ENCODE peak calls at places on chromosomes 5 and 9, in four cellular contexts. One of them, this sample, is unnamed.

GRCh38 chr5:75007537-75007847 is 44.9 kb downstream of the GCNT4 start:
- DNase-seq in H1: no peak
- DNase-seq in K562: no peak
- DNase-seq in GM12878: no peak
- DNase-seq in this sample: no peak

GRCh38 chr9:69180670-69181069 is 6.6 kb downstream of the TJP2 start:
- DNase-seq in GM12878: no peak
- DNase-seq in H1: no peak
- DNase-seq in K562: peak; percentile 85
- DNase-seq in this sample: peak; percentile 93

GRCh38 chr9:138114501-138115245 is 237.1 kb downstream of the CACNA1B start:
- DNase-seq in GM12878: no peak
- DNase-seq in H1: no peak
- DNase-seq in K562: no peak
- DNase-seq in this sample: no peak

GRCh38 chr9:123131258-123131657 is 97.8 kb downstream of the GPR21 start:
- DNase-seq in H1: no peak
- DNase-seq in K562: no peak
- DNase-seq in GM12878: no peak
- DNase-seq in this sample: peak; percentile 53

GRCh38 chr5:127684722-127685467 is 18.3 kb upstream of the CCDC192 start:
- DNase-seq in GM12878: no peak
- DNase-seq in H1: no peak
- DNase-seq in K562: no peak
- DNase-seq in this sample: no peak

GRCh38 chr9:135602789-135603481 is 36.4 kb downstream of the GLT6D1 start:
- DNase-seq in K562: peak; percentile 73
- DNase-seq in GM12878: no peak
- DNase-seq in H1: peak; percentile 86
- DNase-seq in this sample: no peak

GRCh38 chr5:2382776-2383677 is 368.4 kb downstream of the IRX2 start:
- DNase-seq in K562: no peak
- DNase-seq in GM12878: no peak
- DNase-seq in H1: no peak
- DNase-seq in this sample: no peak

GRCh38 chr5:141850786-141851185 is 27.4 kb downstream of the PCDH1 start:
- DNase-seq in K562: peak; percentile 59
- DNase-seq in H1: peak; percentile 66
- DNase-seq in GM12878: no peak
- DNase-seq in this sample: no peak

GRCh38 chr5:174096619-174097018 is 51.1 kb downstream of the NSG2 start:
- DNase-seq in H1: no peak
- DNase-seq in GM12878: no peak
- DNase-seq in K562: no peak
- DNase-seq in this sample: no peak

GRCh38 chr5:151060742-151061141 is 20.1 kb downstream of the TNIP1 start:
- DNase-seq in GM12878: no peak
- DNase-seq in K562: no peak
- DNase-seq in H1: no peak
- DNase-seq in this sample: no peak

GRCh38 chr5:140246378-140247122 is 56.4 kb downstream of the PFDN1 start:
- DNase-seq in K562: no peak
- DNase-seq in H1: no peak
- DNase-seq in GM12878: no peak
- DNase-seq in this sample: no peak

GRCh38 chr5:151070449-151070848 is 10.4 kb downstream of the TNIP1 start:
- DNase-seq in H1: no peak
- DNase-seq in GM12878: no peak
- DNase-seq in K562: no peak
- DNase-seq in this sample: no peak

GRCh38 chr5:146564036-146564762 is 48.2 kb upstream of the GPR151 start:
- DNase-seq in GM12878: no peak
- DNase-seq in K562: no peak
- DNase-seq in H1: no peak
- DNase-seq in this sample: no peak

GRCh38 chr9:120941046-120941770 is 14.6 kb upstream of the TRAF1 start:
- DNase-seq in GM12878: no peak
- DNase-seq in K562: no peak
- DNase-seq in H1: no peak
- DNase-seq in this sample: no peak

GRCh38 chr9:2634818-2635217 is 13.2 kb downstream of the VLDLR start:
- DNase-seq in K562: no peak
- DNase-seq in GM12878: no peak
- DNase-seq in H1: no peak
- DNase-seq in this sample: no peak

GRCh38 chr5:174323878-174324281 is 278.4 kb downstream of the NSG2 start:
- DNase-seq in K562: peak; percentile 46
- DNase-seq in H1: peak; percentile 78
- DNase-seq in GM12878: no peak
- DNase-seq in this sample: peak; percentile 19

GRCh38 chr5:150640311-150641005 is at the start of gene SYNPO:
- DNase-seq in GM12878: no peak
- DNase-seq in K562: peak; percentile 68
- DNase-seq in H1: no peak
- DNase-seq in this sample: peak; percentile 25

GRCh38 chr5:175862131-175863012 is 9.0 kb upstream of the CPLX2 start:
- DNase-seq in H1: no peak
- DNase-seq in K562: no peak
- DNase-seq in GM12878: no peak
- DNase-seq in this sample: peak; percentile 73

GRCh38 chr9:119280740-119281485 is 88.3 kb downstream of the BRINP1 start:
- DNase-seq in H1: no peak
- DNase-seq in GM12878: no peak
- DNase-seq in K562: no peak
- DNase-seq in this sample: no peak

GRCh38 chr5:24642022-24642421 is 2.8 kb downstream of the CDH10 start:
- DNase-seq in K562: no peak
- DNase-seq in H1: no peak
- DNase-seq in GM12878: no peak
- DNase-seq in this sample: peak; percentile 16

GRCh38 chr9:86368871-86369521 is 14.8 kb upstream of the TUT7 start:
- DNase-seq in H1: no peak
- DNase-seq in K562: no peak
- DNase-seq in GM12878: no peak
- DNase-seq in this sample: peak; percentile 12
- TF ChIP-seq KDM1A in H1: no peak
- TF ChIP-seq KDM1A in K562: no peak
- TF ChIP-seq KDM1A in GM12878: no peak
- TF ChIP-seq KDM1A in this sample: no peak

DNA sequence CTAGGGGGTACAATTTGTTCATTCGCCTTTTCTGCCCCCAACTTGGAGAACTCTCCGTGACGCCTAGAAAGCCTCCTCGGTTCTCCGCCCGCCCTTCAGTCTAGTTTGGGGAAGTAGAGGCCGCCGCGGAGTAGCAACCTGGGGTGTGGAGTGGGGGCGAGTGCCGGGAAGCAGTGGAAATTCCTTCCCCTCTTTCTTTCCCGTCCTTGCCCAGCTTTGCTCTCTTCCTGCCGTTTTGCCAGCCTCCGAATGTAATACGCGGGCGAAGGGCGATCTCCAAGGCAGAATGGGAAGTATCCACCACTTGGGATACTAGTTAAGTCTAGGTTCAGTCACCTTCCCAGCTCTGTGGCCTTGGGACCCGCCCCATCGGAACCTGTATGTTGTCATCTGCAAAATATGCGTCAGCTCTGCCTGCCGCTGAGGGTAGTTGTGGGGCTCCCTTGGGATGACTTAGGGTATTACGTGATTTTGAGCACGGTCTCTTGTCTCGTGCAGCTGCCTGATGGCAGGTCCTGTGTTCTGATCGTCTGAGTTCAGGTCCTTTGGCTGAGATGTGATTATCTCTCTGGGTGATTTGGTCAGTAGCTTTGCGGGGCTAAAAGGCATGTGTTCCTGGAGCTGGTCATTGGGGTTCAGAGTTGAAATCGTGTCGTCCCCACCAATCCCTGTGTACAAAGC is 726 bp downstream of the PAM start:
- DNase-seq in H1: peak; percentile 64
- DNase-seq in GM12878: peak; percentile 57
- DNase-seq in K562: peak; percentile 16
- DNase-seq in this sample: peak; percentile 76
- TF ChIP-seq POLR2AphosphoS5 in H1: peak; percentile 30
- TF ChIP-seq POLR2AphosphoS5 in GM12878: peak; percentile 40
- TF ChIP-seq POLR2AphosphoS5 in K562: no peak
- TF ChIP-seq POLR2AphosphoS5 in this sample: no peak

GRCh38 chr9:36948051-36948450 is 86.0 kb downstream of the PAX5 start:
- DNase-seq in K562: no peak
- DNase-seq in H1: no peak
- DNase-seq in GM12878: no peak
- DNase-seq in this sample: no peak
- TF ChIP-seq KDM1A in K562: no peak
- TF ChIP-seq KDM1A in H1: no peak
- TF ChIP-seq KDM1A in GM12878: no peak
- TF ChIP-seq KDM1A in this sample: no peak

GRCh38 chr9:35511453-35511852 is 21.5 kb downstream of the RUSC2 start:
- DNase-seq in H1: no peak
- DNase-seq in GM12878: no peak
- DNase-seq in K562: no peak
- DNase-seq in this sample: no peak

GRCh38 chr9:35506359-35506758 is 16.4 kb downstream of the RUSC2 start:
- DNase-seq in K562: no peak
- DNase-seq in GM12878: no peak
- DNase-seq in H1: no peak
- DNase-seq in this sample: no peak

GRCh38 chr9:35508069-35508468 is 18.2 kb downstream of the RUSC2 start:
- DNase-seq in K562: no peak
- DNase-seq in GM12878: no peak
- DNase-seq in H1: no peak
- DNase-seq in this sample: no peak

GRCh38 chr9:35510366-35510744 is 20.4 kb downstream of the RUSC2 start:
- DNase-seq in H1: no peak
- DNase-seq in GM12878: no peak
- DNase-seq in K562: no peak
- DNase-seq in this sample: no peak

DNA sequence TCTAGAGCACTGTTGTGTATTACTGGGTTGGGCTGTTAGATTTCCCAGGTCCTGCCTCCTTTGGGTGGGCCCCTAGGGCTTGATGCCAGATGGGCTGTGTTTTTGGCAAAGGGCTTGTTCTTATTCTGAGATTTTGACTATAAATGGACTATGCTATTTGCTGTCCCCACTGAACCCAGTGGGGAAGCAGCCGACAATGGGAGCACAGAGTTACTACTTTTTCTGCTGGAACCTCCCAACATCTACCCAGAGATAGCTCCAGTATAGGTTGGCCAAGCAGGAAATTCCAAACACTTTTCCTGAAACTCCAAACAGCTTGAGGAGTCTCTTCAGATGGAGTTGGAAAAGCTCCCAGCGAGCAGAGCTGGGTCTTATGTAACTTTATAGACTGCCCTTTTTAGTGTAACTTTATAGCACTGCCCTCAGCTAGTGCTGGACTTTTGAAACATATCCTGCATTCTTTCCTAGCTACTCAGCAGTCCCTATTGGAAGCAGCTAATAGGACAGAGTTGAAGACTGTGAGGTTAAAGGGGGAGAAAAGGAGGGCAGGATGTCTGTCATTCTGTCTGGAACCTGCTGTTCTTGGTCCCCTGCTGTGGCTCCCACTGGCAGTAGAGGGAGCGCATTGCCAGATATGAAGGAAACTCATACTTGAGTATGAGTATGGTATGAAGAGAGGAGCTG is 21.0 kb downstream of the RUSC2 start:
- DNase-seq in H1: no peak
- DNase-seq in GM12878: no peak
- DNase-seq in K562: no peak
- DNase-seq in this sample: peak; percentile 88
- TF ChIP-seq POLR2AphosphoS5 in H1: no peak
- TF ChIP-seq POLR2AphosphoS5 in GM12878: no peak
- TF ChIP-seq POLR2AphosphoS5 in K562: no peak
- TF ChIP-seq POLR2AphosphoS5 in this sample: no peak

GRCh38 chr5:112957409-112957808 is 19.2 kb upstream of the DCP2 start:
- DNase-seq in H1: no peak
- DNase-seq in GM12878: no peak
- DNase-seq in K562: no peak
- DNase-seq in this sample: no peak
- TF ChIP-seq KDM1A in H1: no peak
- TF ChIP-seq KDM1A in GM12878: no peak
- TF ChIP-seq KDM1A in K562: no peak
- TF ChIP-seq KDM1A in this sample: no peak

GRCh38 chr5:41935544-41935943 is 10.5 kb downstream of the FBXO4 start:
- DNase-seq in GM12878: no peak
- DNase-seq in H1: no peak
- DNase-seq in K562: no peak
- DNase-seq in this sample: no peak

GRCh38 chr5:41929035-41929434 is 4.0 kb downstream of the FBXO4 start:
- DNase-seq in GM12878: no peak
- DNase-seq in H1: no peak
- DNase-seq in K562: no peak
- DNase-seq in this sample: peak; percentile 73

GRCh38 chr5:41927604-41928003 is 2.5 kb downstream of the FBXO4 start:
- DNase-seq in GM12878: no peak
- DNase-seq in K562: no peak
- DNase-seq in H1: no peak
- DNase-seq in this sample: no peak

DNA sequence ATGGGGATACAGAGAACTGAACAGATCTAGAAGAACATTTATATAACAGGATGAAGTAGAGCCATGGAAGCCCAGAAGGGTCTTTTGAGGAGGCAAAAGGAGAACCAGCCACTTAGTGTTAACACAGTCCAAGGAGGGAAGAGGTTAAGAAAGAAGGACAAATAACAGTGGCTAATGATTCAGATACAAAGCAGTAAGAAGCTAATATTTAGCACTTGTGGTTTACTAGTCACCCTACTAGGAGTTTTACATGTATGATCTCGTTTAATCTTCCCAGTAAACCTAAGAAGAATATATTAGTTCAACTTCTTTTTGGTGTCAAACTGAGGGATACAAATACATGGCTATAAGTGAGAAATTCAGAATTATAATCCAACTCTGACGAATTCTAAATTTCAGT is 7.7 kb downstream of the FBXO4 start:
- DNase-seq in K562: no peak
- DNase-seq in H1: no peak
- DNase-seq in GM12878: no peak
- DNase-seq in this sample: no peak
- TF ChIP-seq POLR2AphosphoS5 in K562: no peak
- TF ChIP-seq POLR2AphosphoS5 in H1: no peak
- TF ChIP-seq POLR2AphosphoS5 in GM12878: no peak
- TF ChIP-seq POLR2AphosphoS5 in this sample: no peak

GRCh38 chr5:58922392-58923171 is 339.7 kb downstream of the RAB3C start:
- DNase-seq in H1: no peak
- DNase-seq in K562: no peak
- DNase-seq in GM12878: no peak
- DNase-seq in this sample: no peak
- TF ChIP-seq KDM1A in H1: no peak
- TF ChIP-seq KDM1A in K562: no peak
- TF ChIP-seq KDM1A in GM12878: no peak
- TF ChIP-seq KDM1A in this sample: no peak

GRCh38 chr5:132456553-132457361 is 33.8 kb downstream of the IRF1 start:
- DNase-seq in K562: no peak
- DNase-seq in H1: no peak
- DNase-seq in GM12878: peak; percentile 73
- DNase-seq in this sample: no peak
- TF ChIP-seq POLR2AphosphoS5 in K562: no peak
- TF ChIP-seq POLR2AphosphoS5 in H1: no peak
- TF ChIP-seq POLR2AphosphoS5 in GM12878: no peak
- TF ChIP-seq POLR2AphosphoS5 in this sample: no peak